ENCODE peak calls at places on chromosomes 4 and X, in four cellular contexts. I is activated CD4-positive, alpha-beta T cell treated with anti-CD3 and anti-CD28 coated beads for 4 hours; J is brain microvascular endothelial cell; V is omental fat pad. B is an unnamed sample.

GRCh38 chr4:88446124-88446523 is 10.8 kb upstream of the HERC5 start:
- DNase-seq in V (no peak), I (no peak), J (peak), B (no peak)

GRCh38 chrX:19372170-19373033 is 28.7 kb downstream of the PDHA1 start:
- DNase-seq in V (no peak), I (peak), J (peak), B (peak)

GRCh38 chr4:57410331-57411052 is 300.3 kb upstream of the IGFBP7 start:
- DNase-seq in V (no peak), J (no peak), I (no peak), B (no peak)

GRCh38 chrX:153799326-153799725 is 4.9 kb downstream of the SSR4 start:
- DNase-seq in J (no peak), I (no peak), V (no peak), B (no peak)

GRCh38 chrX:1165535-1166196 is 46.8 kb downstream of the CRLF2 start:
- DNase-seq in V (no peak), I (no peak), J (no peak), B (peak)

GRCh38 chrX:103293118-103293517 is 16.6 kb upstream of the TCEAL5 start:
- DNase-seq in I (no peak), J (no peak), V (no peak), B (no peak)

GRCh38 chrX:134544614-134545255 is 84.8 kb downstream of the HPRT1 start:
- DNase-seq in J (no peak), I (no peak), V (no peak), B (no peak)

GRCh38 chrX:72260448-72260847 is 16.6 kb downstream of the RPS4X start:
- DNase-seq in J (no peak), V (no peak), I (no peak), B (no peak)

GRCh38 chrX:50996930-50997329 is 86.4 kb downstream of the BMP15 start:
- DNase-seq in J (no peak), I (no peak), V (no peak), B (no peak)

GRCh38 chr4:7842384-7843279 is 97.0 kb downstream of the AFAP1 start:
- DNase-seq in V (no peak), J (peak), I (no peak), B (peak)

GRCh38 chr4:113901994-113902787 is 77.3 kb downstream of the ARSJ start:
- DNase-seq in V (no peak), I (peak), J (no peak), B (no peak)

GRCh38 chr4:178471994-178472393 is 1029.8 kb upstream of the AGA start:
- DNase-seq in J (no peak), I (no peak), V (no peak), B (no peak)

GRCh38 chr4:113116414-113117345 is 67.2 kb downstream of the ANK2 start:
- DNase-seq in J (no peak), V (no peak), I (no peak), B (no peak)

GRCh38 chr4:168608771-168609170 is 111.9 kb downstream of the PALLD start:
- DNase-seq in J (no peak), I (no peak), V (no peak), B (no peak)

GRCh38 chr4:147056951-147057630 is 111.4 kb upstream of the TTC29 start:
- DNase-seq in I (no peak), J (no peak), V (no peak), B (no peak)

GRCh38 chrX:149527705-149528104 is 13.1 kb upstream of the EOLA1 start:
- DNase-seq in I (no peak), J (peak), V (no peak), B (peak)

B was measured in hepatic stellate cell.